ENCODE peak calls at places on chromosomes 1 and 21, in five cellular contexts. One of them, this sample, is unnamed.

GRCh38 chr1:116738673-116739370 is 15.4 kb upstream of the CD2 start:
- DNase-seq in AG08395: no peak
- DNase-seq in small intestine: no peak
- DNase-seq in hypothalamus: no peak
- DNase-seq in EH: no peak
- DNase-seq in this sample: no peak

GRCh38 chr1:51719146-51719545 is 102.3 kb downstream of the OSBPL9 start:
- DNase-seq in AG08395: no peak
- DNase-seq in small intestine: no peak
- DNase-seq in hypothalamus: no peak
- DNase-seq in EH: no peak
- DNase-seq in this sample: no peak

GRCh38 chr1:21681426-21681825 is 12.3 kb upstream of the RAP1GAP start:
- DNase-seq in AG08395: no peak
- DNase-seq in small intestine: no peak
- DNase-seq in hypothalamus: no peak
- DNase-seq in EH: no peak
- DNase-seq in this sample: no peak

GRCh38 chr1:65180977-65181376 is 33.0 kb downstream of the AK4 start:
- DNase-seq in AG08395: no peak
- DNase-seq in small intestine: no peak
- DNase-seq in hypothalamus: no peak
- DNase-seq in EH: no peak
- DNase-seq in this sample: no peak

GRCh38 chr1:182731852-182732575 is 47.6 kb upstream of the RGS8 start:
- DNase-seq in AG08395: no peak
- DNase-seq in small intestine: no peak
- DNase-seq in hypothalamus: no peak
- DNase-seq in EH: no peak
- DNase-seq in this sample: no peak

GRCh38 chr1:210302501-210302900 is 26.2 kb upstream of the HHAT start:
- DNase-seq in AG08395: no peak
- DNase-seq in small intestine: no peak
- DNase-seq in hypothalamus: no peak
- DNase-seq in EH: no peak
- DNase-seq in this sample: no peak

GRCh38 chr1:184753608-184754478 is 815 bp downstream of the EDEM3 start:
- DNase-seq in AG08395: no peak
- DNase-seq in small intestine: peak
- DNase-seq in hypothalamus: no peak
- DNase-seq in EH: peak
- DNase-seq in this sample: no peak

GRCh38 chr1:27601771-27602509 is 2.0 kb downstream of the AHDC1 start:
- DNase-seq in AG08395: no peak
- DNase-seq in small intestine: peak
- DNase-seq in hypothalamus: peak
- DNase-seq in EH: peak
- DNase-seq in this sample: no peak

GRCh38 chr1:88946845-88947244 is 45.6 kb downstream of the KYAT3 start:
- DNase-seq in AG08395: no peak
- DNase-seq in small intestine: no peak
- DNase-seq in hypothalamus: no peak
- DNase-seq in EH: peak
- DNase-seq in this sample: no peak

GRCh38 chr1:65955071-65955470 is 162.4 kb downstream of the PDE4B start:
- DNase-seq in AG08395: no peak
- DNase-seq in small intestine: peak
- DNase-seq in hypothalamus: no peak
- DNase-seq in EH: no peak
- DNase-seq in this sample: no peak

GRCh38 chr21:15774590-15774989 is 44.8 kb downstream of the USP25 start:
- DNase-seq in AG08395: peak
- DNase-seq in small intestine: no peak
- DNase-seq in hypothalamus: no peak
- DNase-seq in EH: peak
- DNase-seq in this sample: no peak

GRCh38 chr21:35414511-35415139 is 365.5 kb upstream of the RUNX1 start:
- DNase-seq in AG08395: no peak
- DNase-seq in small intestine: no peak
- DNase-seq in hypothalamus: no peak
- DNase-seq in EH: no peak
- DNase-seq in this sample: no peak

GRCh38 chr1:104932030-104932915 is 1182.6 kb downstream of the AMY1C start:
- DNase-seq in AG08395: no peak
- DNase-seq in small intestine: no peak
- DNase-seq in hypothalamus: no peak
- DNase-seq in EH: no peak
- DNase-seq in this sample: no peak

GRCh38 chr1:247295274-247295684 is 36.4 kb downstream of the ZNF496 start:
- DNase-seq in AG08395: no peak
- DNase-seq in small intestine: no peak
- DNase-seq in hypothalamus: no peak
- DNase-seq in EH: no peak
- DNase-seq in this sample: no peak

GRCh38 chr1:234616644-234617043 is 6.7 kb upstream of the IRF2BP2 start:
- DNase-seq in AG08395: no peak
- DNase-seq in small intestine: no peak
- DNase-seq in hypothalamus: no peak
- DNase-seq in EH: peak
- DNase-seq in this sample: no peak

GRCh38 chr1:172662464-172663109 is 3.7 kb downstream of the FASLG start:
- DNase-seq in AG08395: peak
- DNase-seq in small intestine: peak
- DNase-seq in hypothalamus: no peak
- DNase-seq in EH: peak
- DNase-seq in this sample: no peak

GRCh38 chr1:48908606-48909005 is 131.9 kb upstream of the BEND5 start:
- DNase-seq in AG08395: no peak
- DNase-seq in small intestine: no peak
- DNase-seq in hypothalamus: no peak
- DNase-seq in EH: no peak
- DNase-seq in this sample: no peak

GRCh38 chr1:32768110-32768857 is 48.9 kb downstream of the YARS1 start:
- DNase-seq in AG08395: no peak
- DNase-seq in small intestine: no peak
- DNase-seq in hypothalamus: no peak
- DNase-seq in EH: no peak
- DNase-seq in this sample: no peak

GRCh38 chr1:30366914-30367313 is 356.5 kb downstream of the MATN1 start:
- DNase-seq in AG08395: no peak
- DNase-seq in small intestine: no peak
- DNase-seq in hypothalamus: no peak
- DNase-seq in EH: no peak
- DNase-seq in this sample: no peak

GRCh38 chr1:99659755-99660210 is 13.9 kb downstream of the PALMD start:
- DNase-seq in AG08395: no peak
- DNase-seq in small intestine: no peak
- DNase-seq in hypothalamus: no peak
- DNase-seq in EH: peak
- DNase-seq in this sample: no peak

GRCh38 chr1:179080866-179081695 is 789 bp upstream of the TOR3A start:
- DNase-seq in AG08395: no peak
- DNase-seq in small intestine: peak
- DNase-seq in hypothalamus: no peak
- DNase-seq in EH: no peak
- DNase-seq in this sample: no peak